ENCODE peak calls at places on chromosomes 11 and 22, in nine cellular contexts. One of them, this sample, is unnamed. For H3K36me3 and H3K27me3, the result is how much of the 10 kb centered on the place peaks cover.

GRCh38 chr22:39183991-39184585 is 31.6 kb upstream of the CBX7 start:
- DNase-seq in kidney epithelial cell: no peak
- DNase-seq in K562: peak
- DNase-seq in HCT116: peak
- DNase-seq in adrenal gland: no peak
- DNase-seq in cardiac muscle cell: peak
- DNase-seq in ovary: no peak
- DNase-seq in thoracic aorta: no peak
- DNase-seq in tibial nerve: no peak
- DNase-seq in this sample: no peak

GRCh38 chr22:42317691-42318547 is 47.5 kb upstream of the TCF20 start:
- DNase-seq in adrenal gland: no peak
- DNase-seq in kidney epithelial cell: no peak
- DNase-seq in thoracic aorta: no peak
- DNase-seq in tibial nerve: no peak
- DNase-seq in K562: no peak
- DNase-seq in cardiac muscle cell: no peak
- DNase-seq in HCT116: no peak
- DNase-seq in ovary: no peak
- DNase-seq in this sample: no peak

GRCh38 chr11:119205574-119206511 is at the start of gene CBL:
- DNase-seq in ovary: peak
- DNase-seq in kidney epithelial cell: peak
- DNase-seq in K562: peak
- DNase-seq in thoracic aorta: peak
- DNase-seq in tibial nerve: peak
- DNase-seq in cardiac muscle cell: peak
- DNase-seq in adrenal gland: peak
- DNase-seq in HCT116: peak
- DNase-seq in this sample: peak

GRCh38 chr11:129861702-129862107 is 33.7 kb downstream of the NFRKB start:
- DNase-seq in thoracic aorta: no peak
- DNase-seq in adrenal gland: peak
- DNase-seq in K562: no peak
- DNase-seq in ovary: peak
- DNase-seq in HCT116: peak
- DNase-seq in kidney epithelial cell: peak
- DNase-seq in tibial nerve: no peak
- DNase-seq in cardiac muscle cell: peak
- DNase-seq in this sample: peak

GRCh38 chr11:47248304-47248663 is 330 bp downstream of the ACP2 start:
- DNase-seq in adrenal gland: no peak
- DNase-seq in K562: no peak
- DNase-seq in kidney epithelial cell: no peak
- DNase-seq in HCT116: no peak
- DNase-seq in cardiac muscle cell: no peak
- DNase-seq in tibial nerve: no peak
- DNase-seq in ovary: no peak
- DNase-seq in thoracic aorta: no peak
- DNase-seq in this sample: no peak

GRCh38 chr22:50274311-50274710 is 4.1 kb upstream of the MAPK11 start:
- DNase-seq in ovary: no peak
- DNase-seq in tibial nerve: no peak
- DNase-seq in HCT116: no peak
- DNase-seq in cardiac muscle cell: peak
- DNase-seq in K562: peak
- DNase-seq in adrenal gland: peak
- DNase-seq in thoracic aorta: no peak
- DNase-seq in kidney epithelial cell: no peak
- DNase-seq in this sample: peak

GRCh38 chr11:34564807-34565241 is 51.2 kb upstream of the ELF5 start:
- DNase-seq in K562: no peak
- DNase-seq in thoracic aorta: no peak
- DNase-seq in cardiac muscle cell: no peak
- DNase-seq in kidney epithelial cell: no peak
- DNase-seq in adrenal gland: no peak
- DNase-seq in ovary: no peak
- DNase-seq in HCT116: no peak
- DNase-seq in tibial nerve: no peak
- DNase-seq in this sample: no peak

GRCh38 chr11:84722583-84723108 is 904.5 kb downstream of the DLG2 start:
- DNase-seq in adrenal gland: no peak
- DNase-seq in tibial nerve: no peak
- DNase-seq in K562: no peak
- DNase-seq in ovary: no peak
- DNase-seq in thoracic aorta: no peak
- DNase-seq in cardiac muscle cell: no peak
- DNase-seq in HCT116: no peak
- DNase-seq in kidney epithelial cell: no peak
- DNase-seq in this sample: no peak

GRCh38 chr22:30858976-30859713 is 109.4 kb downstream of the MORC2 start:
- DNase-seq in thoracic aorta: no peak
- DNase-seq in HCT116: no peak
- DNase-seq in kidney epithelial cell: no peak
- DNase-seq in ovary: no peak
- DNase-seq in adrenal gland: no peak
- DNase-seq in K562: peak
- DNase-seq in tibial nerve: no peak
- DNase-seq in cardiac muscle cell: no peak
- DNase-seq in this sample: no peak

GRCh38 chr11:46554205-46555162 is 39.3 kb downstream of the AMBRA1 start:
- DNase-seq in kidney epithelial cell: peak
- DNase-seq in tibial nerve: no peak
- DNase-seq in K562: no peak
- DNase-seq in cardiac muscle cell: peak
- DNase-seq in thoracic aorta: no peak
- DNase-seq in ovary: no peak
- DNase-seq in HCT116: peak
- DNase-seq in adrenal gland: no peak
- DNase-seq in this sample: no peak

GRCh38 chr11:61516675-61517516 is 8.3 kb downstream of the LRRC10B start:
- DNase-seq in cardiac muscle cell: peak
- DNase-seq in K562: peak
- DNase-seq in kidney epithelial cell: no peak
- DNase-seq in ovary: peak
- DNase-seq in adrenal gland: peak
- DNase-seq in tibial nerve: no peak
- DNase-seq in HCT116: no peak
- DNase-seq in thoracic aorta: no peak
- DNase-seq in this sample: no peak
- TF ChIP-seq CTCF in cardiac muscle cell: peak
- TF ChIP-seq CTCF in K562: peak
- TF ChIP-seq CTCF in kidney epithelial cell: peak
- TF ChIP-seq CTCF in ovary: peak
- TF ChIP-seq CTCF in adrenal gland: peak
- TF ChIP-seq CTCF in tibial nerve: peak
- TF ChIP-seq CTCF in HCT116: peak
- TF ChIP-seq CTCF in thoracic aorta: peak
- TF ChIP-seq CTCF in this sample: peak

GRCh38 chr11:117374316-117374715 is 46.7 kb downstream of the CEP164 start:
- DNase-seq in HCT116: no peak
- DNase-seq in cardiac muscle cell: no peak
- DNase-seq in tibial nerve: no peak
- DNase-seq in adrenal gland: no peak
- DNase-seq in K562: no peak
- DNase-seq in thoracic aorta: no peak
- DNase-seq in kidney epithelial cell: no peak
- DNase-seq in ovary: no peak
- DNase-seq in this sample: no peak

GRCh38 chr11:117375960-117376359 is 48.3 kb downstream of the CEP164 start:
- DNase-seq in K562: no peak
- DNase-seq in adrenal gland: no peak
- DNase-seq in ovary: no peak
- DNase-seq in thoracic aorta: no peak
- DNase-seq in cardiac muscle cell: no peak
- DNase-seq in HCT116: no peak
- DNase-seq in kidney epithelial cell: no peak
- DNase-seq in tibial nerve: no peak
- DNase-seq in this sample: no peak

GRCh38 chr11:117366875-117367274 is 39.2 kb downstream of the CEP164 start:
- DNase-seq in ovary: no peak
- DNase-seq in K562: no peak
- DNase-seq in tibial nerve: no peak
- DNase-seq in HCT116: no peak
- DNase-seq in kidney epithelial cell: no peak
- DNase-seq in adrenal gland: no peak
- DNase-seq in cardiac muscle cell: no peak
- DNase-seq in thoracic aorta: no peak
- DNase-seq in this sample: no peak

GRCh38 chr11:117369521-117369920 is 41.9 kb downstream of the CEP164 start:
- DNase-seq in HCT116: no peak
- DNase-seq in K562: no peak
- DNase-seq in cardiac muscle cell: no peak
- DNase-seq in adrenal gland: no peak
- DNase-seq in ovary: no peak
- DNase-seq in tibial nerve: no peak
- DNase-seq in thoracic aorta: no peak
- DNase-seq in kidney epithelial cell: no peak
- DNase-seq in this sample: no peak

GRCh38 chr11:117371453-117371852 is 43.8 kb downstream of the CEP164 start:
- DNase-seq in cardiac muscle cell: no peak
- DNase-seq in kidney epithelial cell: no peak
- DNase-seq in tibial nerve: no peak
- DNase-seq in HCT116: no peak
- DNase-seq in thoracic aorta: no peak
- DNase-seq in ovary: no peak
- DNase-seq in adrenal gland: no peak
- DNase-seq in K562: no peak
- DNase-seq in this sample: no peak
- H3K36me3 ChIP-seq in cardiac muscle cell: under half
- H3K36me3 ChIP-seq in kidney epithelial cell: under half
- H3K36me3 ChIP-seq in tibial nerve: under half
- H3K36me3 ChIP-seq in HCT116: under half
- H3K36me3 ChIP-seq in thoracic aorta: half or more
- H3K36me3 ChIP-seq in ovary: under half
- H3K36me3 ChIP-seq in adrenal gland: under half
- H3K36me3 ChIP-seq in K562: under half
- H3K36me3 ChIP-seq in this sample: half or more

GRCh38 chr11:73346186-73346935 is 29.8 kb upstream of the RELT start:
- DNase-seq in HCT116: no peak
- DNase-seq in thoracic aorta: no peak
- DNase-seq in adrenal gland: no peak
- DNase-seq in K562: no peak
- DNase-seq in ovary: no peak
- DNase-seq in kidney epithelial cell: no peak
- DNase-seq in tibial nerve: no peak
- DNase-seq in cardiac muscle cell: no peak
- DNase-seq in this sample: no peak
- H3K27me3 ChIP-seq in HCT116: under half
- H3K27me3 ChIP-seq in thoracic aorta: under half
- H3K27me3 ChIP-seq in adrenal gland: under half
- H3K27me3 ChIP-seq in K562: under half
- H3K27me3 ChIP-seq in ovary: under half
- H3K27me3 ChIP-seq in kidney epithelial cell: under half
- H3K27me3 ChIP-seq in tibial nerve: under half
- H3K27me3 ChIP-seq in cardiac muscle cell: under half
- H3K27me3 ChIP-seq in this sample: under half

DNA sequence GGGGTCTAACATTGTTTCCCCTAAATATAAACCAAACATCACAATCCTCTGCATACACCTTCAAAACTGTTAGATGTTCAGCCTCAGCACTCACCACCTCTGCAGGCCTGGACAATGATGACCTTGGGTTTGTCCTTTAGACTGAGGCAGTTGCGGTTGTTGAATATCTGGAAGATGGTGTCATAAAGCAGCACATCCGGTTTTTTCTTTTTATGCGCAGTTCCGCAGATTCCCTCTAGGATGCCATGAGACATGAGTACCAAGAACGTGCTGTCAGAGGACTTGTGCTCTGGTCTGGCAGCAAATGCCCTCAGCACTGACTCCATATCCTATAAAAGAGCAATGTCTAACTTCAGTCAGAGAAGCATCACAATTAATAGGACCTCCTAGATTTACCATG is 22.8 kb downstream of the CASP5 start:
- DNase-seq in K562: no peak
- DNase-seq in ovary: no peak
- DNase-seq in tibial nerve: no peak
- DNase-seq in thoracic aorta: no peak
- DNase-seq in cardiac muscle cell: no peak
- DNase-seq in adrenal gland: no peak
- DNase-seq in kidney epithelial cell: no peak
- DNase-seq in HCT116: peak
- DNase-seq in this sample: no peak
- TF ChIP-seq CTCF in K562: no peak
- TF ChIP-seq CTCF in ovary: no peak
- TF ChIP-seq CTCF in tibial nerve: no peak
- TF ChIP-seq CTCF in thoracic aorta: no peak
- TF ChIP-seq CTCF in cardiac muscle cell: no peak
- TF ChIP-seq CTCF in adrenal gland: no peak
- TF ChIP-seq CTCF in kidney epithelial cell: no peak
- TF ChIP-seq CTCF in HCT116: no peak
- TF ChIP-seq CTCF in this sample: no peak

GRCh38 chr11:86021390-86021789 is 47.5 kb downstream of the PICALM start:
- DNase-seq in kidney epithelial cell: no peak
- DNase-seq in tibial nerve: no peak
- DNase-seq in K562: no peak
- DNase-seq in ovary: no peak
- DNase-seq in HCT116: no peak
- DNase-seq in adrenal gland: no peak
- DNase-seq in thoracic aorta: no peak
- DNase-seq in cardiac muscle cell: no peak
- DNase-seq in this sample: no peak
- H3K36me3 ChIP-seq in kidney epithelial cell: under half
- H3K36me3 ChIP-seq in tibial nerve: under half
- H3K36me3 ChIP-seq in K562: half or more
- H3K36me3 ChIP-seq in ovary: under half
- H3K36me3 ChIP-seq in HCT116: under half
- H3K36me3 ChIP-seq in adrenal gland: under half
- H3K36me3 ChIP-seq in thoracic aorta: under half
- H3K36me3 ChIP-seq in cardiac muscle cell: under half
- H3K36me3 ChIP-seq in this sample: half or more

This sample was measured in left ventricle myocardium inferior.